ENCODE peak calls at places on chromosomes 2 and 18, in seven cellular contexts. I is GM23338, S is PC-3, V is hepatocyte, U is K562, F is fibroblast of lung, A is neural progenitor cell. N is an unnamed sample.

GRCh38 chr2:127275356-127275755 is 18.6 kb downstream of the ERCC3 start:
- DNase-seq in U (no peak), V (no peak), I (no peak), A (no peak), S (no peak), F (no peak), N (no peak)

GRCh38 chr2:206217162-206217561 is 57.3 kb upstream of the ZDBF2 start:
- DNase-seq in U (no peak), V (no peak), I (peak), A (peak), F (no peak), S (no peak), N (no peak)

GRCh38 chr2:68371581-68371980 is 6.5 kb downstream of the PLEK start:
- DNase-seq in A (no peak), U (no peak), V (no peak), I (no peak), F (no peak), S (peak), N (no peak)

GRCh38 chr2:226733189-226733858 is 66.3 kb downstream of the IRS1 start:
- DNase-seq in V (peak), F (peak), U (no peak), I (no peak), A (no peak), S (no peak), N (no peak)

GRCh38 chr2:17058772-17059402 is 393.3 kb upstream of the CYRIA start:
- DNase-seq in A (peak), F (no peak), I (peak), V (no peak), S (no peak), U (no peak), N (no peak)

GRCh38 chr18:46412831-46413371 is 244.1 kb downstream of the LOXHD1 start:
- DNase-seq in F (peak), A (no peak), U (no peak), I (no peak), S (no peak), V (peak), N (no peak)

GRCh38 chr2:5290911-5291546 is 401.2 kb upstream of the SOX11 start:
- DNase-seq in A (no peak), F (peak), I (no peak), V (no peak), U (no peak), S (no peak), N (no peak)

GRCh38 chr18:63505566-63506335 is 29.0 kb downstream of the SERPINB5 start:
- DNase-seq in F (peak), A (peak), U (peak), S (peak), I (peak), V (peak), N (peak)

GRCh38 chr2:182954789-182955188 is 83.5 kb downstream of the NCKAP1 start:
- DNase-seq in U (no peak), V (no peak), I (no peak), F (no peak), S (no peak), A (no peak), N (no peak)

GRCh38 chr2:99512081-99512480 is 22.3 kb upstream of the REV1 start:
- DNase-seq in F (no peak), U (no peak), S (no peak), V (no peak), A (no peak), I (no peak), N (no peak)

GRCh38 chr2:104562537-104562936 is 291.4 kb upstream of the POU3F3 start:
- DNase-seq in F (no peak), V (no peak), S (no peak), I (peak), U (no peak), A (no peak), N (no peak)

GRCh38 chr2:224952942-224953657 is 89.2 kb downstream of the DOCK10 start:
- DNase-seq in A (no peak), S (no peak), F (no peak), U (no peak), V (no peak), I (no peak), N (no peak)

GRCh38 chr2:45734952-45735351 is 83.5 kb downstream of the PRKCE start:
- DNase-seq in F (no peak), S (no peak), A (no peak), I (no peak), V (no peak), U (no peak), N (no peak)

GRCh38 chr2:29113027-29113686 is 2.1 kb upstream of the CLIP4 start:
- DNase-seq in A (no peak), F (no peak), U (no peak), V (no peak), I (no peak), S (no peak), N (no peak)

GRCh38 chr18:43587538-43588153 is 310.4 kb upstream of the SYT4 start:
- DNase-seq in S (peak), U (peak), V (peak), A (peak), I (peak), F (peak), N (no peak)

GRCh38 chr2:70643715-70644114 is 90.1 kb upstream of the TGFA start:
- DNase-seq in U (peak), I (peak), S (peak), A (peak), F (no peak), V (no peak), N (no peak)

GRCh38 chr18:37261246-37261927 is 304.2 kb downstream of the CELF4 start:
- DNase-seq in I (no peak), F (no peak), S (no peak), U (no peak), A (no peak), V (no peak), N (no peak)

GRCh38 chr2:181190711-181191110 is 210.3 kb downstream of the UBE2E3 start:
- DNase-seq in F (no peak), S (no peak), V (no peak), A (peak), U (no peak), I (no peak), N (no peak)

GRCh38 chr2:158015428-158016076 is 86.1 kb upstream of the UPP2 start:
- DNase-seq in V (no peak), U (no peak), S (no peak), A (no peak), F (no peak), I (no peak), N (no peak)

GRCh38 chr18:79756826-79757225 is 40.9 kb upstream of the KCNG2 start:
- DNase-seq in F (no peak), A (no peak), U (no peak), S (no peak), I (no peak), V (no peak), N (no peak)

GRCh38 chr2:200862532-200863000 is 1.9 kb downstream of the CLK1 start:
- DNase-seq in I (peak), S (peak), V (peak), A (peak), U (no peak), F (peak), N (no peak)

GRCh38 chr18:55253814-55254213 is 294.6 kb upstream of the CCDC68 start:
- DNase-seq in F (no peak), A (no peak), I (no peak), U (no peak), S (no peak), V (no peak), N (no peak)

GRCh38 chr18:27616324-27616723 is 431.2 kb upstream of the CHST9 start:
- DNase-seq in S (no peak), F (no peak), A (no peak), V (peak), I (peak), U (no peak), N (no peak)

GRCh38 chr2:160043265-160043664 is 19.1 kb downstream of the PLA2R1 start:
- DNase-seq in F (no peak), U (no peak), S (peak), I (no peak), A (no peak), V (no peak), N (no peak)

GRCh38 chr2:24613154-24613814 is 122.2 kb downstream of the NCOA1 start:
- DNase-seq in U (no peak), V (peak), A (peak), F (peak), I (peak), S (peak), N (no peak)

GRCh38 chr2:12741361-12741760 is 24.6 kb downstream of the TRIB2 start:
- DNase-seq in F (no peak), S (no peak), I (no peak), V (no peak), A (no peak), U (no peak), N (no peak)

GRCh38 chr2:27715318-27716165 is 51.9 kb downstream of the SLC4A1AP start:
- DNase-seq in I (peak), S (peak), U (peak), A (peak), V (peak), F (peak), N (no peak)

GRCh38 chr2:29108225-29108624 is 7.0 kb upstream of the CLIP4 start:
- DNase-seq in V (peak), F (peak), I (no peak), U (no peak), A (no peak), S (peak), N (no peak)

DNA sequence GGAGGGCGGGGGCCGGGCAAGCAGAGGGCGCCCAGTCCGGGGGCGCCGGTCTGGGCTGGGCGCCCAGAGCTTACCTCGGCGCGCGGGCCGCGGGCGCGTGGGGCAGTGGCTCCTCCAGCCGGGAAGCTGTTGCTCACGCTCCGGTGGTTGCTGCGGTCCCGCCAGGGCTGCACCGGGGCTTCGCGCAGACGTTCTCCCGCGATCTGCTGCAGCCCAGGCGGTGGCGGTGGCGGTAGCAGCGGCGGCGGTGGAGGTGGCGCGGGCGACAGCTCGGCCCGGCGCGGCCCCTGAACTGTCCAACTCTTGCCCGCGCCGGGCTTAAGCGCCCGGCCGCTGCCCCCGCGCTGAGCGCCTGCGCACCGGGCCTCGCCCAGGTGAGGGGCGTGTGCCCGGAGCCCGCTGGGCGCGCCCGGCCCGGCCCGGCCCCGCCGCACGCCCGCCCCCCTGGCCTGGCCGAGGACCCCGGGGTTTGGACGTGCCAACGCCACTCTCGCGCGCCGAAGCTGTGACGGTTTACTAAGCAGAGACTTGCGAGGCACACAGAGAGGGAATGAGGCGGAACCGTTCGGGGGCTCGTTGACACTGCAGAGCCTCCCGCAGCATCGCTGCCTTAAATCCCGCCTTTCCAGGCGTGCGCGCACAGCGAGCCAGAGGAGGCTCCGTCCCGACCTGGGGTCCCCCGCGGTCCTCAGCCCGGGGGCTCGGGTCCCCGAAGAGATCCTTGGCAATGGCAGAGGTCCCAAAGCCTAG is at the start of gene ZNF385B:
- DNase-seq in F (peak), V (peak), U (no peak), A (peak), S (peak), I (peak), N (no peak)
- TF ChIP-seq EZH2 in F (peak), V (no peak), U (no peak), A (no peak), S (no peak), I (peak), N (no peak)

DNA sequence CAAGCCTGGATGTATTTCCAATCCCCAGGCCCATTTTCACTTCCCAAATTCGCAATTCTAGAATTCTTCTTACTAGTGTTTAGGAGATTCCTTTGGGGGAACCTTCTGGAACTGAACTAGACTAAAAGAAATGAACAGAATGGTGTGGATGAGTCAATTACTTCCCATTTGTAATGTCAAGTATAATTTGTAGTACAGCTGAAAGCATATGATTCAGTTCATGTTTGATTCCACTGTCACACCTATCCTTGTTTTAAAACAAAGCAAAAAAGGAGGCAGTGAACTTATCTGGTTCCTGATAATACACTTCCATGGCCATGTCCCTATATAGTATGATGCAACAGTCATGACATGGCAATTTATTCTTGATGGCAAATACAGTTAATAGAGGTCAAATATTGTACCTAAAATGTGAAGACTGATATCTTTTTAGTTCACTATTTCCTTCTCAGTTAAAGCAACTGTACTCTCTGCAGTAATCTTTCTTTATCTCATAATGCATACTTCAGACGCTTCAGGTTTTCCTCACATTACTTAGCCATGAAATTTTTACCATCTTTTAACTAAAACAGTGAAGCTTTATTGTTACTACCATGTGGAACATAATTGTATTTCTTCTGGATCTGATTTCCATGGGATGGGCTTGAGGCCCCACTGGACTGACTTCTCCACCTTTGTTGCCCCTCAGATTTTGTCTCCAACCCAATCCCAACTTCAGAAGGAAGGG is 1.9 kb downstream of the IDH1 start:
- DNase-seq in I (no peak), F (peak), U (no peak), A (no peak), S (no peak), V (no peak), N (no peak)
- H3K27ac ChIP-seq in I (no peak), F (no peak), U (peak), A (no peak), S (no peak), V (peak), N (peak)

DNA sequence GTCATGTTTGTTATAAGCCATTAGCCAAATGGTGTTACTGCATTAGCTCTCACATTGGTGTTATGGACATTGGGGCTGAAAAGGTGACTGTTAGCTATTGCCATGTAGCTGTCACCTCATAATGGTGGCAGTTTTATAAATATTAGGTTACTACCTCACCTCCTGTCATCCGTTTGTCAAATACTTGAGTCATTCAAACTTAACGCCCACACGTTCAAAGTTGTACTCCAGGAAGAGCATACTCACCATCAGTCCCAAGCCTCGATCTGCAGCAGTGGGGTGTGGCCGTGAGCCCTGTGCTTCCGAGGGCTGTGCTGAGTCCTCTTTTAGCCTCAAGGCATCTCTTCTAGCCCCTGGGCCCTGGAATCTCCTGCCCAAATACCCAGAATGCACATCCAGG is 87.3 kb downstream of the PDK1 start:
- DNase-seq in A (no peak), I (no peak), F (peak), S (peak), U (no peak), V (no peak), N (no peak)
- H3K4me3 ChIP-seq in A (no peak), I (no peak), F (no peak), S (no peak), U (no peak), V (no peak), N (no peak)

GRCh38 chr18:13642440-13642827 is 83.9 kb downstream of the FAM210A start:
- DNase-seq in U (no peak), S (no peak), A (no peak), I (no peak), V (no peak), F (no peak), N (no peak)

GRCh38 chr18:13643261-13643671 is 83.1 kb downstream of the FAM210A start:
- DNase-seq in S (no peak), U (peak), V (no peak), F (no peak), A (no peak), I (no peak), N (no peak)

GRCh38 chr18:13640266-13640860 is 86.0 kb downstream of the FAM210A start:
- DNase-seq in S (no peak), F (no peak), U (no peak), I (no peak), V (no peak), A (no peak), N (no peak)

GRCh38 chr18:13639196-13639595 is 87.2 kb downstream of the FAM210A start:
- DNase-seq in A (no peak), V (no peak), U (no peak), I (no peak), S (no peak), F (no peak), N (no peak)

GRCh38 chr18:13641551-13642439 is 84.6 kb downstream of the FAM210A start:
- DNase-seq in A (no peak), I (peak), U (no peak), S (no peak), F (no peak), V (peak), N (no peak)
- TF ChIP-seq EZH2 in A (no peak), I (no peak), U (no peak), S (no peak), F (peak), V (no peak), N (no peak)

GRCh38 chr2:75431757-75432156 is 129.0 kb downstream of the EVA1A start:
- DNase-seq in I (no peak), F (no peak), V (no peak), A (no peak), U (no peak), S (peak), N (no peak)

GRCh38 chr2:75431276-75431675 is 129.5 kb downstream of the EVA1A start:
- DNase-seq in S (no peak), V (no peak), A (no peak), U (no peak), F (no peak), I (no peak), N (no peak)

GRCh38 chr2:75428627-75429026 is 132.1 kb downstream of the EVA1A start:
- DNase-seq in U (no peak), S (no peak), I (no peak), V (no peak), A (no peak), F (no peak), N (no peak)

GRCh38 chr2:75428060-75428459 is 132.7 kb downstream of the EVA1A start:
- DNase-seq in U (no peak), S (no peak), V (no peak), I (no peak), A (no peak), F (no peak), N (no peak)

DNA sequence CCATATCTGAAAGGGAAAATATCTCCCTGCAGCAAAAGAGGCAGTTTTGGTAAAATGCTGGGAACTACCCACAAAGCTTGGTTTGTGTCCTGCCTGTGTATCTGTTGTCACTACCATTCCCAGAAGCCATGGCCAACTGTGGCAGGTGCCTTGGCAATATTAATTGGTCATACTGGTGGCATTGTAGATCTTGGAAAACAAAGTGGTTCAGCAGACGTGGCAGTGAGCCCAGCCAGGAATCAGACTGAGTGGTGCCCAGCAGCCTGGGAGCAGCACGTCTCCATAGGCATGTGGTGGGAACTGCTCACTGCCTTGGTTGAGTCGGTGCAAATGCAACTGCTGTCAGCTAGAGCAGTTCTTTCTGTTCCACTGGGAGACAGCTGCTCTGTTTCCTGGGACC is 131.7 kb downstream of the EVA1A start:
- DNase-seq in U (no peak), A (no peak), F (no peak), I (no peak), V (no peak), S (no peak), N (no peak)
- H3K27ac ChIP-seq in U (no peak), A (no peak), F (no peak), I (no peak), V (no peak), S (no peak), N (no peak)

GRCh38 chr2:117850015-117850414 is 35.5 kb downstream of the DDX18 start:
- DNase-seq in A (peak), F (no peak), I (peak), V (no peak), U (no peak), S (no peak), N (no peak)
- H3K4me3 ChIP-seq in A (no peak), F (no peak), I (peak), V (no peak), U (no peak), S (no peak), N (no peak)